ENCODE peak calls at places on chromosome 20, in eight cellular contexts. K, E, A, Y, F, H, N and U are unnamed samples.

GRCh38 chr20:63831696-63832686 is 927 bp upstream of the ZBTB46 start:
- DNase-seq in K (peak; percentile 80), E (peak; percentile 66), H (peak; percentile 59), A (no peak), F (peak; percentile 59), Y (peak; percentile 4), N (no peak), U (peak; percentile 89)

GRCh38 chr20:1844723-1845523 is 50.3 kb upstream of the SIRPA start:
- DNase-seq in K (peak; percentile 50), N (peak; percentile 29), Y (no peak), A (peak; percentile 78), F (peak; percentile 92), H (peak; percentile 49), E (no peak), U (peak; percentile 81)

GRCh38 chr20:37756234-37756633 is 62.4 kb downstream of the CTNNBL1 start:
- DNase-seq in F (no peak), Y (no peak), E (no peak), K (no peak), H (no peak), N (no peak), A (no peak), U (no peak)

GRCh38 chr20:57654998-57655811 is 35.0 kb upstream of the ZBP1 start:
- DNase-seq in H (peak; percentile 3), F (no peak), K (peak; percentile 21), A (peak; percentile 63), Y (no peak), N (no peak), E (peak; percentile 10), U (peak; percentile 32)

GRCh38 chr20:4949833-4950178 is 51.5 kb downstream of the SLC23A2 start:
- DNase-seq in N (peak; percentile 46), F (peak; percentile 61), H (no peak), A (no peak), K (no peak), E (peak; percentile 8), Y (no peak), U (no peak)

GRCh38 chr20:6654490-6655247 is 112.8 kb upstream of the BMP2 start:
- DNase-seq in E (no peak), K (no peak), F (no peak), Y (no peak), H (no peak), N (no peak), A (no peak), U (no peak)

GRCh38 chr20:20782221-20782620 is 69.8 kb upstream of the RALGAPA2 start:
- DNase-seq in F (peak; percentile 17), Y (no peak), E (no peak), N (peak; percentile 57), K (no peak), H (peak; percentile 43), A (no peak), U (no peak)

GRCh38 chr20:8853805-8854338 is 215.0 kb upstream of the PLCB4 start:
- DNase-seq in A (no peak), E (peak; percentile 39), Y (peak; percentile 40), N (peak; percentile 90), H (peak; percentile 48), F (peak; percentile 91), K (no peak), U (no peak)

GRCh38 chr20:18092890-18093289 is 35.2 kb upstream of the OVOL2 start:
- DNase-seq in F (no peak), K (no peak), H (no peak), A (no peak), E (peak; percentile 10), N (no peak), Y (no peak), U (no peak)

GRCh38 chr20:62258499-62259293 is 20.4 kb downstream of the OSBPL2 start:
- DNase-seq in K (peak; percentile 60), H (no peak), E (no peak), Y (no peak), F (peak; percentile 71), N (peak; percentile 28), A (no peak), U (peak; percentile 58)

GRCh38 chr20:4111440-4112411 is 96.4 kb upstream of the RNF24 start:
- DNase-seq in K (no peak), F (no peak), H (no peak), N (no peak), Y (no peak), A (no peak), E (no peak), U (no peak)

GRCh38 chr20:59002874-59003399 is 4.1 kb downstream of the CTSZ start:
- DNase-seq in N (no peak), K (peak; percentile 19), H (no peak), A (peak; percentile 60), F (no peak), E (no peak), Y (no peak), U (no peak)

GRCh38 chr20:3712279-3712873 is at the start of gene SIGLEC1:
- DNase-seq in E (no peak), N (no peak), H (peak; percentile 55), F (peak; percentile 21), K (peak; percentile 74), Y (no peak), A (peak; percentile 87), U (peak; percentile 90)

GRCh38 chr20:44642203-44643153 is 9.0 kb downstream of the ADA start:
- DNase-seq in H (peak; percentile 77), N (peak; percentile 89), E (peak; percentile 39), K (peak; percentile 82), Y (no peak), A (peak; percentile 79), F (peak; percentile 97), U (no peak)

GRCh38 chr20:17059465-17059864 is 167.4 kb upstream of the PCSK2 start:
- DNase-seq in N (no peak), F (no peak), Y (peak; percentile 2), A (no peak), H (no peak), E (no peak), K (no peak), U (peak; percentile 44)

GRCh38 chr20:859661-860294 is 26.3 kb downstream of the FAM110A start:
- DNase-seq in N (no peak), Y (no peak), F (no peak), E (no peak), K (no peak), H (no peak), A (no peak), U (no peak)

DNA sequence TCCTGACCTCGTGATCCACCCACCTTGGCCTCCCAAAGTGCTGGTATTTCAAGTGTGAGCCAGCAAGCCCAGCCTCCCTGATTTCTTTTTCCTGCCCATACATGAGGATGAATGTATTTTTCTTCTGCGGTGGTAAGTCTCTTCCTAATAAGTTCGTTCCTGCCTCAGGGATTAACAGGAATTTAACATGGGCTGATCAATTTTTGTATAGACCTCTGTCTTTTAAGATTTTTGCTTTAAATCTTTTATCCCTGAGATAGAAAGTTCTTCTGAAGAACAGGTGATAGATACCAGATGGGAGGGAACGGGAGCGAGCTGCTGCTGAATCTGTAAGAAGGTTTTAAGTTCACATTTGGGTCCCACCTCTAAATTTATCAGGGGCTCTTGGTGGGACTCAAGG is 7.0 kb upstream of the ZNFX1 start:
- DNase-seq in F (no peak), K (no peak), Y (no peak), E (no peak), H (no peak), N (no peak), A (no peak), U (no peak)
- H3K9me3 ChIP-seq in F (no peaks in the 10 kb centered on the region), K (peaks cover 66% of the 10 kb centered on the region), Y (no peaks in the 10 kb centered on the region), E (peaks cover 2% of the 10 kb centered on the region), H (peaks cover 33% of the 10 kb centered on the region), N (no peaks in the 10 kb centered on the region), A (no peaks in the 10 kb centered on the region), U (peaks cover 50% of the 10 kb centered on the region)

GRCh38 chr20:10652660-10653191 is 21.1 kb downstream of the JAG1 start:
- DNase-seq in N (peak; percentile 53), F (no peak), H (no peak), E (no peak), K (no peak), A (peak; percentile 89), Y (no peak), U (no peak)

GRCh38 chr20:10655723-10656122 is 18.1 kb downstream of the JAG1 start:
- DNase-seq in H (no peak), K (no peak), N (no peak), E (no peak), A (peak; percentile 45), Y (no peak), F (no peak), U (no peak)

GRCh38 chr20:10654630-10655029 is 19.2 kb downstream of the JAG1 start:
- DNase-seq in Y (no peak), H (no peak), F (no peak), N (peak; percentile 56), E (no peak), K (no peak), A (peak; percentile 60), U (no peak)

GRCh38 chr20:10652185-10652584 is 21.6 kb downstream of the JAG1 start:
- DNase-seq in N (no peak), E (no peak), K (no peak), H (no peak), A (no peak), Y (no peak), F (no peak), U (no peak)

GRCh38 chr20:10653593-10654288 is 20.1 kb downstream of the JAG1 start:
- DNase-seq in N (peak; percentile 66), F (peak; percentile 79), K (peak; percentile 49), H (peak; percentile 62), A (peak; percentile 88), Y (no peak), E (no peak), U (no peak)
- H3K4me3 ChIP-seq in N (peak overlapping the region; percentile 42), F (no peak overlapping the region), K (peak overlapping the region; percentile 26), H (no peak overlapping the region), A (peak overlapping the region; percentile 27), Y (no peak overlapping the region), E (no peak overlapping the region), U (no peak overlapping the region)

DNA sequence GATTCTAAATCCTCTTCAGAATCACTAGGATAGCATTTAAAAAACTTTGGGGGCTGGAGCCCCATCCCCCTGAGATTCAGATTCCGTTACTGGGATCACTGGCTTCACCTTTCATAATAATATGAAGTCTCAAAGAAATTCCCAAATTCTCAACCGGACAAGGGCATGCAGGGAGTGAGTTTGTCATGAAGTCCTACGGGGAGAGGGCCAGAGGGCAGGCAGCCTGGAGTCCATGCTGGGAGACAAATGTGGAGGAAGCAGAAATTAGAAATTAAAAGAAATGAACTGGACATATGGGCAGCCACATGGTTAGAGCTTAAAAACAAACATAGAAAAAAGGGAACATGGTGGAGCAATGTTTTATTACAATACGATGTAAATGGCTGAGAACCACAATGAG is 142.5 kb downstream of the CEBPB start:
- DNase-seq in Y (no peak), N (no peak), A (peak; percentile 4), F (no peak), E (no peak), H (no peak), K (no peak), U (no peak)
- H3K27ac ChIP-seq in Y (no peak overlapping the region), N (no peak overlapping the region), A (no peak overlapping the region), F (no peak overlapping the region), E (no peak overlapping the region), H (no peak overlapping the region), K (no peak overlapping the region), U (no peak overlapping the region)

DNA sequence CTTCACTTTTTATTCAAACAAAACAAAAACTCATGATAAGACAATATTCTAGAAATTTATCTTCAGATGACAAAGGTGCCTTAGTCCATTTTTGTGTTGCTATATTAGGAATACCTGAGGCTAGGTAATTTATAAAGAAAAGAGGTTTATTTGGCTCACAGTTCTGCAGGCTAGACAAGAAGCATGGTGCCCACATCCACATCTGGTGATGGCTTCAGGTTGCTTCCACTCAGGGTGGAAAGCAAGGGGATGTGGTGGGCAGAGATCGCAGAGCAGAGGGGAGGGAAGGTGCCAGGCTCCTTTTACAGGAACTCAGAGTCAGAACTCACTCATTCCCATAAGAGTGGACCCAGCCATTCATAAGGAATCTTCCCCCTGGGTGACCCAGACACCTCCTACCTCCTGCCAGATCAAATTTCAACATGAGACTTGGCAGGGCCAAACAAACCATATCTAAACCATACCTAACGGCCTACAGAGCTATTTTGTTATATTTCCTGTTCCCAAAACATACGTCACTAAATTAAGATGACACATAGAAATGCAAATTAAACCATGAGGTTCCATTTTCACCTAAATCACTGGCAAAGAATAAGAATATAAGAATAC is 26.4 kb downstream of the ABHD12 start:
- DNase-seq in K (no peak), F (peak; percentile 43), A (no peak), Y (no peak), E (no peak), H (no peak), N (no peak), U (no peak)
- H3K9me3 ChIP-seq in K (no peaks in the 10 kb centered on the region), F (no peaks in the 10 kb centered on the region), A (no peaks in the 10 kb centered on the region), Y (peaks cover 6% of the 10 kb centered on the region), E (no peaks in the 10 kb centered on the region), H (no peaks in the 10 kb centered on the region), N (no peaks in the 10 kb centered on the region), U (no peaks in the 10 kb centered on the region)